ENCODE peak calls at places on chromosomes 3 and 15, in five cellular contexts. S is GM19239; G is stimulated activated CD4-positive, alpha-beta T cell treated with anti-CD3 and anti-CD28 coated beads, Interleukin-4, amount 100 ng/mL, for 24 hours; K is HEK293T; Y is COR-L47. M is an unnamed sample.

GRCh38 chr3:155232605-155233004 is 60.9 kb downstream of the STRIT1 start:
- DNase-seq in S (no peak), K (no peak), G (no peak), Y (no peak), M (no peak)

GRCh38 chr3:117011687-117012250 is 302.2 kb downstream of the TUSC7 start:
- DNase-seq in G (no peak), S (no peak), K (no peak), Y (no peak), M (no peak)

GRCh38 chr15:33086500-33087141 is 107.9 kb downstream of the FMN1 start:
- DNase-seq in K (peak; percentile 16), Y (peak; percentile 52), G (no peak), S (no peak), M (no peak)

GRCh38 chr3:12940854-12941253 is 99.5 kb upstream of the RPL32 start:
- DNase-seq in Y (no peak), S (no peak), K (no peak), G (no peak), M (no peak)

GRCh38 chr15:85289677-85290365 is 90.6 kb upstream of the AKAP13 start:
- DNase-seq in G (no peak), S (no peak), Y (peak; percentile 74), K (peak; percentile 54), M (no peak)

GRCh38 chr3:10775828-10776227 is 40.2 kb upstream of the SLC6A11 start:
- DNase-seq in K (no peak), S (no peak), G (no peak), Y (no peak), M (no peak)

GRCh38 chr3:95334461-95334860 is 1271.6 kb downstream of the NSUN3 start:
- DNase-seq in G (no peak), Y (no peak), K (no peak), S (no peak), M (no peak)

GRCh38 chr15:34188711-34189110 is 21.2 kb downstream of the KATNBL1 start:
- DNase-seq in Y (no peak), K (no peak), S (no peak), G (no peak), M (no peak)

GRCh38 chr15:55774113-55774970 is 31.4 kb upstream of the PRTG start:
- DNase-seq in K (peak; percentile 52), S (peak; percentile 24), G (peak; percentile 25), Y (no peak), M (peak; percentile 56)

GRCh38 chr15:31440754-31441298 is 114.2 kb downstream of the KLF13 start:
- DNase-seq in K (no peak), S (no peak), Y (no peak), G (peak; percentile 32), M (peak; percentile 75)

GRCh38 chr3:123372789-123373534 is 75.9 kb downstream of the ADCY5 start:
- DNase-seq in S (no peak), G (no peak), K (no peak), Y (no peak), M (no peak)

GRCh38 chr3:187000711-187001151 is 70.4 kb downstream of the ST6GAL1 start:
- DNase-seq in Y (no peak), K (no peak), S (no peak), G (peak; percentile 41), M (peak; percentile 55)

GRCh38 chr3:119161240-119161639 is 12.2 kb upstream of the UPK1B start:
- DNase-seq in Y (no peak), S (no peak), G (no peak), K (no peak), M (no peak)

GRCh38 chr15:70480196-70480856 is 283.0 kb downstream of the UACA start:
- DNase-seq in G (peak; percentile 70), S (no peak), Y (no peak), K (no peak), M (peak; percentile 78)

M was measured in activated T-cell treated with anti-CD3 and anti-CD28 coated beads, Interleukin-2, amount 50 U/mL, for 24 hours.